ENCODE peak calls at places on chromosome 18, in seven cellular contexts. H is posterior vena cava; M is T-helper 1 cell; B is GM03348; F is NCI-H82; A is GM23338; O is stimulated activated CD4-positive, alpha-beta T cell treated with anti-CD3 and anti-CD28 coated beads, Interleukin-12 subunit alpha, Interleukin-12 subunit beta, amount 100 ng/mL, for 4 hours. P is an unnamed sample.

GRCh38 chr18:22930089-22930713 is 2.9 kb upstream of the RBBP8 start:
- DNase-seq in H (peak), M (peak), B (peak), F (peak), A (peak), O (peak), P (peak)

GRCh38 chr18:63619661-63620060 is 24.4 kb downstream of the SERPINB4 start:
- DNase-seq in H (no peak), M (no peak), B (no peak), F (peak), A (no peak), O (no peak), P (no peak)

GRCh38 chr18:48975817-48976649 is 25.3 kb upstream of the SMAD7 start:
- DNase-seq in H (no peak), M (no peak), B (peak), F (peak), A (peak), O (peak), P (peak)

GRCh38 chr18:12631831-12632477 is 26.0 kb downstream of the SPIRE1 start:
- DNase-seq in H (no peak), M (no peak), B (no peak), F (no peak), A (no peak), O (no peak), P (no peak)

GRCh38 chr18:13603304-13604019 is 122.9 kb downstream of the FAM210A start:
- DNase-seq in H (no peak), M (no peak), B (no peak), F (no peak), A (no peak), O (no peak), P (no peak)

GRCh38 chr18:40935423-40935822 is 1019.6 kb upstream of the PIK3C3 start:
- DNase-seq in H (no peak), M (no peak), B (no peak), F (peak), A (peak), O (no peak), P (no peak)

GRCh38 chr18:22814329-22814703 is 118.8 kb upstream of the RBBP8 start:
- DNase-seq in H (no peak), M (no peak), B (no peak), F (no peak), A (no peak), O (no peak), P (no peak)

GRCh38 chr18:13271512-13271911 is 53.0 kb downstream of the LDLRAD4 start:
- DNase-seq in H (peak), M (no peak), B (no peak), F (no peak), A (no peak), O (no peak), P (no peak)

GRCh38 chr18:12580630-12581342 is 77.1 kb downstream of the SPIRE1 start:
- DNase-seq in H (no peak), M (no peak), B (no peak), F (no peak), A (no peak), O (no peak), P (no peak)

GRCh38 chr18:8601277-8602032 is 7.8 kb upstream of the RAB12 start:
- DNase-seq in H (no peak), M (no peak), B (no peak), F (no peak), A (no peak), O (no peak), P (no peak)

GRCh38 chr18:3044931-3045698 is 32.2 kb upstream of the LPIN2 start:
- DNase-seq in H (no peak), M (no peak), B (no peak), F (no peak), A (no peak), O (no peak), P (no peak)

GRCh38 chr18:6866552-6866951 is 137.0 kb downstream of the ARHGAP28 start:
- DNase-seq in H (no peak), M (no peak), B (no peak), F (peak), A (no peak), O (no peak), P (no peak)

GRCh38 chr18:52617931-52618330 is 277.9 kb downstream of the DCC start:
- DNase-seq in H (no peak), M (no peak), B (peak), F (no peak), A (no peak), O (no peak), P (no peak)

GRCh38 chr18:68478246-68478645 is 236.7 kb downstream of the TMX3 start:
- DNase-seq in H (no peak), M (no peak), B (no peak), F (no peak), A (no peak), O (no peak), P (no peak)

GRCh38 chr18:78698914-78699313 is 280.7 kb upstream of the SALL3 start:
- DNase-seq in H (peak), M (no peak), B (no peak), F (no peak), A (no peak), O (no peak), P (no peak)

P was measured in 8988T.